ENCODE peak calls at places on chromosomes 7 and 10, in five cellular contexts. L, G, A, W and T are unnamed samples.

GRCh38 chr10:104485632-104486031 is 132.0 kb downstream of the CFAP58 start:
- DNase-seq in L (no peak), G (no peak), A (no peak), W (no peak), T (no peak)

GRCh38 chr7:32511791-32512190 is 16.5 kb downstream of the AVL9 start:
- DNase-seq in L (no peak), G (no peak), A (no peak), W (no peak), T (no peak)

GRCh38 chr7:56471811-56472210 is 355.6 kb upstream of the NUPR2 start:
- DNase-seq in L (no peak), G (no peak), A (no peak), W (no peak), T (no peak)

GRCh38 chr10:88457680-88458079 is 125.4 kb downstream of the RNLS start:
- DNase-seq in L (no peak), G (no peak), A (no peak), W (no peak), T (no peak)

GRCh38 chr7:117827861-117828260 is 45.4 kb downstream of the CTTNBP2 start:
- DNase-seq in L (peak; percentile 34), G (no peak), A (no peak), W (peak; percentile 17), T (no peak)

GRCh38 chr10:44752451-44753441 is 158.4 kb upstream of the TMEM72 start:
- DNase-seq in L (peak; percentile 41), G (no peak), A (no peak), W (no peak), T (peak; percentile 95)

GRCh38 chr10:72013202-72013945 is 49.2 kb downstream of the CHST3 start:
- DNase-seq in L (no peak), G (no peak), A (peak; percentile 24), W (no peak), T (no peak)

GRCh38 chr7:157685430-157686284 is 348.9 kb downstream of the DNAJB6 start:
- DNase-seq in L (no peak), G (no peak), A (no peak), W (no peak), T (no peak)

GRCh38 chr10:1041514-1041913 is 7.4 kb downstream of the IDI1 start:
- DNase-seq in L (no peak), G (no peak), A (no peak), W (no peak), T (no peak)

GRCh38 chr7:1121886-1122831 is 34.2 kb downstream of the GPER1 start:
- DNase-seq in L (no peak), G (no peak), A (no peak), W (no peak), T (no peak)

GRCh38 chr10:125407000-125407502 is 246.7 kb upstream of the CTBP2 start:
- DNase-seq in L (no peak), G (no peak), A (no peak), W (no peak), T (peak; percentile 8)

GRCh38 chr7:1548944-1549343 is 7.1 kb downstream of the TMEM184A start:
- DNase-seq in L (no peak), G (no peak), A (no peak), W (no peak), T (no peak)

GRCh38 chr10:7260412-7260900 is 150.4 kb downstream of the SFMBT2 start:
- DNase-seq in L (peak; percentile 92), G (no peak), A (peak; percentile 83), W (no peak), T (peak; percentile 83)

GRCh38 chr7:89514970-89515369 is 639.3 kb upstream of the STEAP1 start:
- DNase-seq in L (no peak), G (no peak), A (no peak), W (no peak), T (no peak)

GRCh38 chr7:93375603-93376002 is 143.4 kb downstream of the VPS50 start:
- DNase-seq in L (no peak), G (no peak), A (no peak), W (no peak), T (no peak)

GRCh38 chr7:46256870-46257528 is 335.9 kb upstream of the IGFBP3 start:
- DNase-seq in L (no peak), G (no peak), A (no peak), W (no peak), T (no peak)

GRCh38 chr7:26328498-26329390 is 37.1 kb downstream of the SNX10 start:
- DNase-seq in L (no peak), G (no peak), A (no peak), W (no peak), T (no peak)

GRCh38 chr7:116501425-116502167 is 2.1 kb downstream of the CAV2 start:
- DNase-seq in L (no peak), G (no peak), A (no peak), W (no peak), T (no peak)

GRCh38 chr7:137996386-137996851 is 5.5 kb downstream of the CREB3L2 start:
- DNase-seq in L (no peak), G (no peak), A (no peak), W (no peak), T (no peak)

GRCh38 chr10:29407280-29407858 is 118.5 kb downstream of the LYZL1 start:
- DNase-seq in L (no peak), G (no peak), A (no peak), W (no peak), T (no peak)

GRCh38 chr10:60975716-60976115 is 31.7 kb upstream of the RHOBTB1 start:
- DNase-seq in L (no peak), G (no peak), A (no peak), W (no peak), T (no peak)

GRCh38 chr7:52826515-52826914 is 208.9 kb upstream of the POM121L12 start:
- DNase-seq in L (no peak), G (no peak), A (no peak), W (no peak), T (no peak)

GRCh38 chr10:96889415-96890171 is 57.5 kb downstream of the LCOR start:
- DNase-seq in L (no peak), G (no peak), A (no peak), W (no peak), T (no peak)

GRCh38 chr7:131194070-131194865 is 133.4 kb upstream of the MKLN1 start:
- DNase-seq in L (peak; percentile 24), G (no peak), A (no peak), W (peak; percentile 28), T (no peak)

GRCh38 chr10:84424731-84425165 is 96.4 kb downstream of the CCSER2 start:
- DNase-seq in L (peak; percentile 83), G (no peak), A (no peak), W (no peak), T (peak; percentile 91)

GRCh38 chr10:75818552-75818951 is 387.1 kb downstream of the LRMDA start:
- DNase-seq in L (no peak), G (no peak), A (no peak), W (no peak), T (no peak)

GRCh38 chr7:157612664-157613561 is 276.1 kb downstream of the DNAJB6 start:
- DNase-seq in L (no peak), G (peak; percentile 32), A (no peak), W (no peak), T (no peak)

GRCh38 chr7:108459922-108460551 is 3.8 kb upstream of the NRCAM start:
- DNase-seq in L (peak; percentile 33), G (no peak), A (peak; percentile 63), W (peak; percentile 76), T (no peak)

GRCh38 chr7:149616898-149617297 is 119.3 kb upstream of the ZNF746 start:
- DNase-seq in L (no peak), G (no peak), A (no peak), W (no peak), T (no peak)

GRCh38 chr7:66883716-66884115 is 37.3 kb upstream of the TMEM248 start:
- DNase-seq in L (no peak), G (no peak), A (no peak), W (no peak), T (no peak)

GRCh38 chr10:130179640-130180039 is 43.4 kb downstream of the GLRX3 start:
- DNase-seq in L (peak; percentile 65), G (no peak), A (no peak), W (peak; percentile 41), T (peak; percentile 27)

GRCh38 chr7:86006909-86007308 is 636.8 kb upstream of the GRM3 start:
- DNase-seq in L (no peak), G (no peak), A (no peak), W (no peak), T (no peak)

GRCh38 chr7:102967798-102968197 is 55.0 kb downstream of the LRRC17 start:
- DNase-seq in L (no peak), G (no peak), A (no peak), W (no peak), T (no peak)

GRCh38 chr10:17349717-17350116 is 104.7 kb downstream of the ST8SIA6 start:
- DNase-seq in L (no peak), G (no peak), A (no peak), W (no peak), T (no peak)

GRCh38 chr7:47416454-47417121 is 165.3 kb downstream of the TNS3 start:
- DNase-seq in L (no peak), G (no peak), A (no peak), W (no peak), T (no peak)

GRCh38 chr10:4984971-4985594 is 18.6 kb downstream of the AKR1C2 start:
- DNase-seq in L (no peak), G (no peak), A (no peak), W (no peak), T (peak; percentile 23)

GRCh38 chr7:128880791-128881457 is 18.3 kb downstream of the ATP6V1F start:
- DNase-seq in L (no peak), G (no peak), A (no peak), W (no peak), T (no peak)

GRCh38 chr10:7576340-7576739 is 90.4 kb downstream of the ITIH5 start:
- DNase-seq in L (no peak), G (no peak), A (no peak), W (no peak), T (no peak)